ENCODE peak calls at places on chromosomes 5 and 9, in seven cellular contexts. M is GM23248, I is hepatocyte, E is PC-3, Z is H9, O is neuronal stem cell, V is neural progenitor cell. W is an unnamed sample.
A peak's percentile ranks its signal among the peaks of the same experiment; 100 is the strongest.

GRCh38 chr5:93055556-93055955 is 525.5 kb downstream of the NR2F1-AS1 start:
- DNase-seq in M (no peak), I (no peak), E (no peak), Z (no peak), O (no peak), V (no peak), W (no peak)

GRCh38 chr9:38367898-38368297 is 24.6 kb upstream of the ALDH1B1 start:
- DNase-seq in M (no peak), I (no peak), E (no peak), Z (no peak), O (no peak), V (no peak), W (no peak)

GRCh38 chr5:111453747-111454146 is 58.6 kb downstream of the STARD4 start:
- DNase-seq in M (peak; percentile 61), I (no peak), E (no peak), Z (no peak), O (no peak), V (no peak), W (no peak)

GRCh38 chr5:155530046-155530445 is 516.5 kb downstream of the KIF4B start:
- DNase-seq in M (no peak), I (no peak), E (no peak), Z (no peak), O (no peak), V (no peak), W (no peak)

GRCh38 chr9:126494264-126494663 is 119.5 kb upstream of the LMX1B start:
- DNase-seq in M (no peak), I (no peak), E (peak; percentile 13), Z (no peak), O (no peak), V (no peak), W (no peak)

GRCh38 chr5:56900395-56900794 is 9.0 kb upstream of the SETD9 start:
- DNase-seq in M (peak; percentile 63), I (no peak), E (peak; percentile 2), Z (no peak), O (no peak), V (no peak), W (peak; percentile 42)

GRCh38 chr5:58455966-58456365 is 3.9 kb downstream of the PLK2 start:
- DNase-seq in M (no peak), I (no peak), E (no peak), Z (no peak), O (no peak), V (no peak), W (peak; percentile 23)

GRCh38 chr9:106773750-106774149 is 89.2 kb upstream of the ZNF462 start:
- DNase-seq in M (no peak), I (no peak), E (no peak), Z (no peak), O (no peak), V (no peak), W (no peak)

GRCh38 chr9:13520069-13520468 is 240.6 kb upstream of the MPDZ start:
- DNase-seq in M (no peak), I (no peak), E (no peak), Z (no peak), O (no peak), V (no peak), W (no peak)

GRCh38 chr5:114185274-114185673 is 176.6 kb upstream of the KCNN2 start:
- DNase-seq in M (peak; percentile 8), I (peak; percentile 26), E (peak; percentile 40), Z (peak; percentile 61), O (no peak), V (no peak), W (peak; percentile 32)

GRCh38 chr5:140554454-140554853 is 2.8 kb downstream of the SRA1 start:
- DNase-seq in M (peak; percentile 77), I (no peak), E (no peak), Z (no peak), O (no peak), V (no peak), W (no peak)

GRCh38 chr9:124258765-124259272 is 1.1 kb downstream of the NEK6 start:
- DNase-seq in M (peak; percentile 52), I (no peak), E (peak; percentile 2), Z (peak; percentile 55), O (no peak), V (peak; percentile 61), W (peak; percentile 65)

GRCh38 chr5:11181940-11182339 is 420.9 kb upstream of the DAP start:
- DNase-seq in M (no peak), I (no peak), E (no peak), Z (no peak), O (no peak), V (no peak), W (no peak)

GRCh38 chr5:28809811-28810750 is 1771.7 kb upstream of the CDH9 start:
- DNase-seq in M (no peak), I (no peak), E (no peak), Z (no peak), O (no peak), V (no peak), W (no peak)

GRCh38 chr5:88878976-88879375 is 4.0 kb downstream of the MEF2C start:
- DNase-seq in M (peak; percentile 60), I (no peak), E (peak; percentile 83), Z (no peak), O (no peak), V (no peak), W (peak; percentile 65)

GRCh38 chr5:174723979-174724483 is 351 bp upstream of the MSX2 start:
- DNase-seq in M (peak; percentile 45), I (no peak), E (peak; percentile 14), Z (peak; percentile 42), O (no peak), V (no peak), W (no peak)

GRCh38 chr9:19184144-19184917 is 46.2 kb upstream of the DENND4C start:
- DNase-seq in M (peak; percentile 95), I (peak; percentile 83), E (peak; percentile 64), Z (peak; percentile 61), O (peak; percentile 15), V (no peak), W (peak; percentile 92)
- H3K4me2 ChIP-seq in M (peak overlapping the region; percentile 48), I (peak overlapping the region; percentile 35), E (peak overlapping the region; percentile 67), Z (no peak overlapping the region), O (no peak overlapping the region), V (no peak overlapping the region), W (peak overlapping the region; percentile 67)

GRCh38 chr9:135105938-135106491 is 18.5 kb downstream of the OLFM1 start:
- DNase-seq in M (no peak), I (no peak), E (no peak), Z (peak; percentile 48), O (no peak), V (peak; percentile 42), W (no peak)
- H3K9me3 ChIP-seq in M (no peaks in the 10 kb centered on the region), I (no peaks in the 10 kb centered on the region), E (no peaks in the 10 kb centered on the region), Z (no peaks in the 10 kb centered on the region), O (no peaks in the 10 kb centered on the region), V (no peaks in the 10 kb centered on the region), W (no peaks in the 10 kb centered on the region)

GRCh38 chr5:148094336-148094735 is 30.6 kb downstream of the SPINK5 start:
- DNase-seq in M (no peak), I (no peak), E (no peak), Z (no peak), O (no peak), V (no peak), W (no peak)
- H3K4me2 ChIP-seq in M (no peak overlapping the region), I (no peak overlapping the region), E (no peak overlapping the region), Z (no peak overlapping the region), O (no peak overlapping the region), V (no peak overlapping the region), W (no peak overlapping the region)

GRCh38 chr9:35186524-35186923 is 24.7 kb downstream of the UNC13B start:
- DNase-seq in M (no peak), I (no peak), E (no peak), Z (no peak), O (no peak), V (no peak), W (no peak)
- H3K9me3 ChIP-seq in M (no peaks in the 10 kb centered on the region), I (peaks cover 4% of the 10 kb centered on the region), E (no peaks in the 10 kb centered on the region), Z (peaks cover 14% of the 10 kb centered on the region), O (peaks cover 7% of the 10 kb centered on the region), V (peaks cover 6% of the 10 kb centered on the region), W (no peaks in the 10 kb centered on the region)

DNA sequence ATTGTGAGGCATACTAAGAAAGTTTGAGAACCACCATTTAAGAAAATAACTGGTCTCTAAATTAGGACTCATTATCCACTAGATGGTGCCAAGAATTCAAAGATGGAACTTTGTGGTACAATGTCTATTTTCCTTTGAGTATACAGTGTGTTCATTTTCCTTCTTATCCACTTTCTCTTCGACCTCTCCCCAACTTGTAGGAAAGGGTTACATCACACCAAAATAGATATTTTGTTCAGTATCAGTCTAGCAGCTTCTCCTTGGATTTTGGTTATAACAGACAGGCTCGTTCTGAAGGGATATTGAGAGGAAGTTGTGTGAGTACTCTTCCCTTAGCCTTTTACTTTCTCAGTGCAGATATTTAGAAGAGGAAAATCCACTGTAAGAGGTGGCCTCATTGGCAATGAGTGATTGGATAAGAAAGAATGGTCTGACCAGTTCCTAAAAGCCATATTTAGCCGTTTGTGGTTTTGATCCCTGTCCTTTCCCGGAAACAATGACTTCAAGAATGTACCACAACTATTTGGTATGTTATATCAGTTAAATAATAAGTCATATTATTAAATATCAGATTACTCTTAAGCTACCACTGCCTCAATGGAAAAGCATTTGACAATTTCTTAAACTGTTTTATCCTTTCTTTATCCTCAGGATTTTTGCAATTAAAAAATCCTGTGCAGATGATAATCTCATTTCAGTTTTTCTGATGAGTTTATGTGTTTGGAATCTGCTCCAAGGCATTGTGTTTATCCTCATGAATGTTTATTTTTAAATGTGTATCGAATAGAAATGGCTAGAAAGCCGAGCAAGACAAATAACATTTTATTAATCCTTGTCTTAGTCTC is 69.0 kb upstream of the GRAMD2B start:
- DNase-seq in M (peak; percentile 96), I (peak; percentile 56), E (peak; percentile 93), Z (no peak), O (no peak), V (peak; percentile 49), W (peak; percentile 74)
- H3K4me2 ChIP-seq in M (peak overlapping the region; percentile 90), I (peak overlapping the region; percentile 63), E (peak overlapping the region; percentile 85), Z (no peak overlapping the region), O (no peak overlapping the region), V (no peak overlapping the region), W (peak overlapping the region; percentile 76)

GRCh38 chr5:75040973-75041372 is 11.4 kb downstream of the GCNT4 start:
- DNase-seq in M (peak; percentile 42), I (no peak), E (peak; percentile 38), Z (no peak), O (no peak), V (no peak), W (no peak)

GRCh38 chr5:75043736-75044264 is 8.6 kb downstream of the GCNT4 start:
- DNase-seq in M (no peak), I (no peak), E (no peak), Z (no peak), O (no peak), V (no peak), W (no peak)

GRCh38 chr5:75044406-75044805 is 8.0 kb downstream of the GCNT4 start:
- DNase-seq in M (peak; percentile 66), I (no peak), E (peak; percentile 12), Z (no peak), O (no peak), V (no peak), W (no peak)

GRCh38 chr5:75045071-75045470 is 7.3 kb downstream of the GCNT4 start:
- DNase-seq in M (no peak), I (no peak), E (no peak), Z (no peak), O (no peak), V (no peak), W (no peak)

DNA sequence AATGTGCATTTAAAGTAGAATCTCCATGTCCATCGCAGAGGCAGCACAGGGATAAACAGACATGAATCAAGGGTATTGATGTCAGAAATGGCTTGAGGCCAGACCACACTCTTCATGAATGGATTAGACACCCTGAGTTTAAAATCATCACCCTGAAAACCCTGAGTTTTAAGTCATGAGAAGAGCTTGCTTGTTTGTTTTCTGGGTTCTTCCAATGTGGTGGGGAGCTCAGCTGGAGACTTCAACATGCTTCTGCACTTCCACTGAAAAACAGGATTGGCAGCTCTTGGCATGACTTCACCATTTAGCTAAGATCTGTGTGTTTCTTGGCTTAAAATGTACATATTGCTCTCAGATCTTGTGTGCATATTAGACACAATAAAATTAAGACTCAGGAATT is 9.8 kb downstream of the GCNT4 start:
- DNase-seq in M (no peak), I (no peak), E (peak; percentile 28), Z (no peak), O (no peak), V (no peak), W (no peak)
- H3K9me3 ChIP-seq in M (no peaks in the 10 kb centered on the region), I (no peaks in the 10 kb centered on the region), E (no peaks in the 10 kb centered on the region), Z (no peaks in the 10 kb centered on the region), O (no peaks in the 10 kb centered on the region), V (no peaks in the 10 kb centered on the region), W (no peaks in the 10 kb centered on the region)

W was measured in endothelial cell of umbilical vein.